ENCODE peak calls at places on chromosomes 5 and 9, in six cellular contexts. One of them, this sample, is unnamed.

GRCh38 chr9:103942652-103943051 is 151.5 kb upstream of the SMC2 start:
- DNase-seq in NCI-H1930: peak; percentile 75
- DNase-seq in left lobe of liver: no peak
- DNase-seq in left ventricle myocardium superior: no peak
- DNase-seq in IMR-90: no peak
- DNase-seq in hippocampal formation: no peak
- DNase-seq in this sample: no peak

GRCh38 chr5:100644206-100644605 is 109.0 kb downstream of the FAM174A start:
- DNase-seq in NCI-H1930: no peak
- DNase-seq in left lobe of liver: no peak
- DNase-seq in left ventricle myocardium superior: no peak
- DNase-seq in IMR-90: no peak
- DNase-seq in hippocampal formation: no peak
- DNase-seq in this sample: no peak

GRCh38 chr9:34633851-34634550 is 3.6 kb downstream of the SIGMAR1 start:
- DNase-seq in NCI-H1930: peak; percentile 45
- DNase-seq in left lobe of liver: peak; percentile 70
- DNase-seq in left ventricle myocardium superior: peak; percentile 67
- DNase-seq in IMR-90: peak; percentile 64
- DNase-seq in hippocampal formation: peak; percentile 49
- DNase-seq in this sample: peak; percentile 71

GRCh38 chr5:67998709-67999251 is 216.8 kb upstream of the PIK3R1 start:
- DNase-seq in NCI-H1930: no peak
- DNase-seq in left lobe of liver: peak; percentile 87
- DNase-seq in left ventricle myocardium superior: peak; percentile 56
- DNase-seq in IMR-90: peak; percentile 38
- DNase-seq in hippocampal formation: no peak
- DNase-seq in this sample: peak; percentile 91

GRCh38 chr9:35771943-35772342 is 17.9 kb upstream of the MSMP start:
- DNase-seq in NCI-H1930: peak; percentile 24
- DNase-seq in left lobe of liver: no peak
- DNase-seq in left ventricle myocardium superior: no peak
- DNase-seq in IMR-90: no peak
- DNase-seq in hippocampal formation: no peak
- DNase-seq in this sample: no peak

GRCh38 chr5:120329095-120329494 is 135.0 kb upstream of the PRR16 start:
- DNase-seq in NCI-H1930: no peak
- DNase-seq in left lobe of liver: no peak
- DNase-seq in left ventricle myocardium superior: no peak
- DNase-seq in IMR-90: no peak
- DNase-seq in hippocampal formation: no peak
- DNase-seq in this sample: no peak

GRCh38 chr9:127116946-127117345 is 5.5 kb downstream of the ANGPTL2 start:
- DNase-seq in NCI-H1930: no peak
- DNase-seq in left lobe of liver: no peak
- DNase-seq in left ventricle myocardium superior: no peak
- DNase-seq in IMR-90: peak; percentile 67
- DNase-seq in hippocampal formation: no peak
- DNase-seq in this sample: peak; percentile 27

GRCh38 chr5:76582252-76583162 is 40.7 kb downstream of the F2RL2 start:
- DNase-seq in NCI-H1930: no peak
- DNase-seq in left lobe of liver: no peak
- DNase-seq in left ventricle myocardium superior: no peak
- DNase-seq in IMR-90: peak; percentile 77
- DNase-seq in hippocampal formation: no peak
- DNase-seq in this sample: no peak

GRCh38 chr5:125349432-125349831 is 603.0 kb upstream of the ZNF608 start:
- DNase-seq in NCI-H1930: no peak
- DNase-seq in left lobe of liver: no peak
- DNase-seq in left ventricle myocardium superior: no peak
- DNase-seq in IMR-90: peak; percentile 16
- DNase-seq in hippocampal formation: peak; percentile 29
- DNase-seq in this sample: peak; percentile 91

GRCh38 chr9:113508111-113508749 is 44.7 kb downstream of the RGS3 start:
- DNase-seq in NCI-H1930: no peak
- DNase-seq in left lobe of liver: no peak
- DNase-seq in left ventricle myocardium superior: no peak
- DNase-seq in IMR-90: no peak
- DNase-seq in hippocampal formation: no peak
- DNase-seq in this sample: no peak

GRCh38 chr9:112028242-112029221 is 131.9 kb downstream of the UGCG start:
- DNase-seq in NCI-H1930: no peak
- DNase-seq in left lobe of liver: no peak
- DNase-seq in left ventricle myocardium superior: no peak
- DNase-seq in IMR-90: no peak
- DNase-seq in hippocampal formation: no peak
- DNase-seq in this sample: no peak

GRCh38 chr5:180717989-180718388 is 21.9 kb downstream of the OR2Y1 start:
- DNase-seq in NCI-H1930: no peak
- DNase-seq in left lobe of liver: no peak
- DNase-seq in left ventricle myocardium superior: no peak
- DNase-seq in IMR-90: no peak
- DNase-seq in hippocampal formation: no peak
- DNase-seq in this sample: no peak

GRCh38 chr9:100322954-100323536 is 29.7 kb downstream of the TEX10 start:
- DNase-seq in NCI-H1930: peak; percentile 11
- DNase-seq in left lobe of liver: no peak
- DNase-seq in left ventricle myocardium superior: no peak
- DNase-seq in IMR-90: peak; percentile 51
- DNase-seq in hippocampal formation: peak; percentile 33
- DNase-seq in this sample: peak; percentile 53

GRCh38 chr5:73327908-73328455 is 120.6 kb downstream of the FOXD1 start:
- DNase-seq in NCI-H1930: no peak
- DNase-seq in left lobe of liver: no peak
- DNase-seq in left ventricle myocardium superior: no peak
- DNase-seq in IMR-90: peak; percentile 59
- DNase-seq in hippocampal formation: no peak
- DNase-seq in this sample: peak; percentile 33

GRCh38 chr9:36316629-36317317 is 58.5 kb upstream of the GNE start:
- DNase-seq in NCI-H1930: no peak
- DNase-seq in left lobe of liver: no peak
- DNase-seq in left ventricle myocardium superior: no peak
- DNase-seq in IMR-90: no peak
- DNase-seq in hippocampal formation: peak; percentile 92
- DNase-seq in this sample: no peak